ENCODE peak calls at places on chromosomes 11 and 22, in six cellular contexts. One of them, this sample, is unnamed.
A peak's percentile ranks its signal among the peaks of the same experiment; 100 is the strongest.

GRCh38 chr11:3193373-3194015 is 25.1 kb downstream of the MRGPRG start:
- DNase-seq in B cell: no peak
- DNase-seq in cardiac muscle cell: no peak
- DNase-seq in astrocyte of the spinal cord: no peak
- DNase-seq in neural crest cell: no peak
- DNase-seq in BE2C: no peak
- DNase-seq in this sample: no peak

GRCh38 chr22:44341431-44342346 is 28.9 kb upstream of the SHISAL1 start:
- DNase-seq in neural crest cell: no peak
- DNase-seq in BE2C: no peak
- DNase-seq in B cell: no peak
- DNase-seq in cardiac muscle cell: peak; percentile 61
- DNase-seq in astrocyte of the spinal cord: peak; percentile 37
- DNase-seq in this sample: no peak

GRCh38 chr11:89545701-89546100 is 54.5 kb upstream of the NOX4 start:
- DNase-seq in B cell: no peak
- DNase-seq in neural crest cell: no peak
- DNase-seq in astrocyte of the spinal cord: no peak
- DNase-seq in cardiac muscle cell: no peak
- DNase-seq in BE2C: no peak
- DNase-seq in this sample: no peak

GRCh38 chr11:83292709-83293435 is 6.7 kb upstream of the CCDC90B start:
- DNase-seq in BE2C: peak; percentile 52
- DNase-seq in cardiac muscle cell: peak; percentile 71
- DNase-seq in B cell: peak; percentile 30
- DNase-seq in astrocyte of the spinal cord: peak; percentile 67
- DNase-seq in neural crest cell: peak; percentile 32
- DNase-seq in this sample: peak; percentile 40

GRCh38 chr22:37157516-37158289 is 8.0 kb upstream of the IL2RB start:
- DNase-seq in astrocyte of the spinal cord: no peak
- DNase-seq in cardiac muscle cell: no peak
- DNase-seq in B cell: no peak
- DNase-seq in neural crest cell: no peak
- DNase-seq in BE2C: no peak
- DNase-seq in this sample: no peak

GRCh38 chr11:8584511-8584910 is 9.5 kb downstream of the STK33 start:
- DNase-seq in B cell: no peak
- DNase-seq in BE2C: no peak
- DNase-seq in neural crest cell: no peak
- DNase-seq in cardiac muscle cell: no peak
- DNase-seq in astrocyte of the spinal cord: no peak
- DNase-seq in this sample: no peak

GRCh38 chr11:64101461-64101860 is 64.5 kb downstream of the MACROD1 start:
- DNase-seq in astrocyte of the spinal cord: no peak
- DNase-seq in BE2C: no peak
- DNase-seq in neural crest cell: no peak
- DNase-seq in cardiac muscle cell: no peak
- DNase-seq in B cell: no peak
- DNase-seq in this sample: no peak

GRCh38 chr11:116166788-116167465 is 605.9 kb downstream of the BUD13 start:
- DNase-seq in neural crest cell: no peak
- DNase-seq in astrocyte of the spinal cord: no peak
- DNase-seq in BE2C: no peak
- DNase-seq in cardiac muscle cell: no peak
- DNase-seq in B cell: no peak
- DNase-seq in this sample: no peak

GRCh38 chr11:15793032-15793996 is 563.0 kb downstream of the SOX6 start:
- DNase-seq in cardiac muscle cell: no peak
- DNase-seq in B cell: no peak
- DNase-seq in neural crest cell: no peak
- DNase-seq in astrocyte of the spinal cord: peak; percentile 92
- DNase-seq in BE2C: no peak
- DNase-seq in this sample: no peak

GRCh38 chr22:37193629-37194191 is 5.7 kb upstream of the C1QTNF6 start:
- DNase-seq in cardiac muscle cell: no peak
- DNase-seq in BE2C: peak; percentile 55
- DNase-seq in astrocyte of the spinal cord: no peak
- DNase-seq in neural crest cell: no peak
- DNase-seq in B cell: peak; percentile 5
- DNase-seq in this sample: no peak

GRCh38 chr22:50062509-50063135 is 4.5 kb upstream of the TTLL8 start:
- DNase-seq in B cell: peak; percentile 44
- DNase-seq in BE2C: no peak
- DNase-seq in astrocyte of the spinal cord: no peak
- DNase-seq in cardiac muscle cell: no peak
- DNase-seq in neural crest cell: no peak
- DNase-seq in this sample: no peak

GRCh38 chr22:49007013-49007653 is 820.5 kb downstream of the BRD1 start:
- DNase-seq in cardiac muscle cell: no peak
- DNase-seq in astrocyte of the spinal cord: no peak
- DNase-seq in BE2C: no peak
- DNase-seq in neural crest cell: no peak
- DNase-seq in B cell: no peak
- DNase-seq in this sample: no peak

GRCh38 chr11:3000032-3000961 is 8.2 kb upstream of the NAP1L4 start:
- DNase-seq in BE2C: peak; percentile 84
- DNase-seq in B cell: no peak
- DNase-seq in astrocyte of the spinal cord: peak; percentile 83
- DNase-seq in cardiac muscle cell: peak; percentile 68
- DNase-seq in neural crest cell: no peak
- DNase-seq in this sample: no peak

GRCh38 chr11:119356349-119357031 is 10.0 kb upstream of the MFRP start:
- DNase-seq in astrocyte of the spinal cord: peak; percentile 74
- DNase-seq in B cell: peak; percentile 90
- DNase-seq in BE2C: peak; percentile 90
- DNase-seq in neural crest cell: peak; percentile 85
- DNase-seq in cardiac muscle cell: peak; percentile 91
- DNase-seq in this sample: peak; percentile 91

GRCh38 chr11:76810151-76810853 is 27.1 kb downstream of the TSKU start:
- DNase-seq in astrocyte of the spinal cord: no peak
- DNase-seq in BE2C: peak; percentile 46
- DNase-seq in neural crest cell: peak; percentile 30
- DNase-seq in B cell: no peak
- DNase-seq in cardiac muscle cell: no peak
- DNase-seq in this sample: peak; percentile 61

GRCh38 chr11:112247198-112247597 is 13.5 kb downstream of the PLET1 start:
- DNase-seq in BE2C: no peak
- DNase-seq in B cell: no peak
- DNase-seq in astrocyte of the spinal cord: peak; percentile 37
- DNase-seq in cardiac muscle cell: no peak
- DNase-seq in neural crest cell: no peak
- DNase-seq in this sample: no peak

GRCh38 chr11:7081441-7081840 is 7.4 kb upstream of the RBMXL2 start:
- DNase-seq in BE2C: no peak
- DNase-seq in B cell: no peak
- DNase-seq in neural crest cell: no peak
- DNase-seq in astrocyte of the spinal cord: no peak
- DNase-seq in cardiac muscle cell: no peak
- DNase-seq in this sample: no peak

GRCh38 chr11:57387284-57388030 is 3.0 kb downstream of the PRG2 start:
- DNase-seq in B cell: no peak
- DNase-seq in astrocyte of the spinal cord: peak; percentile 13
- DNase-seq in neural crest cell: no peak
- DNase-seq in cardiac muscle cell: no peak
- DNase-seq in BE2C: no peak
- DNase-seq in this sample: no peak

GRCh38 chr22:37186997-37187522 is 987 bp downstream of the C1QTNF6 start:
- DNase-seq in cardiac muscle cell: no peak
- DNase-seq in astrocyte of the spinal cord: no peak
- DNase-seq in neural crest cell: no peak
- DNase-seq in BE2C: no peak
- DNase-seq in B cell: peak; percentile 3
- DNase-seq in this sample: no peak

GRCh38 chr11:126267650-126268049 is 1.0 kb downstream of the SRPRA start:
- DNase-seq in cardiac muscle cell: no peak
- DNase-seq in BE2C: no peak
- DNase-seq in neural crest cell: no peak
- DNase-seq in B cell: no peak
- DNase-seq in astrocyte of the spinal cord: no peak
- DNase-seq in this sample: no peak

GRCh38 chr11:45145421-45146071 is 893 bp upstream of the PRDM11 start:
- DNase-seq in neural crest cell: no peak
- DNase-seq in BE2C: no peak
- DNase-seq in cardiac muscle cell: peak; percentile 45
- DNase-seq in B cell: no peak
- DNase-seq in astrocyte of the spinal cord: peak; percentile 45
- DNase-seq in this sample: no peak

GRCh38 chr11:102452461-102453285 is at the start of gene TMEM123:
- DNase-seq in B cell: peak; percentile 91
- DNase-seq in cardiac muscle cell: peak; percentile 84
- DNase-seq in neural crest cell: peak; percentile 69
- DNase-seq in astrocyte of the spinal cord: peak; percentile 65
- DNase-seq in BE2C: peak; percentile 83
- DNase-seq in this sample: peak; percentile 88

GRCh38 chr11:1466784-1467183 is 19.8 kb downstream of the MOB2 start:
- DNase-seq in neural crest cell: no peak
- DNase-seq in astrocyte of the spinal cord: no peak
- DNase-seq in cardiac muscle cell: no peak
- DNase-seq in BE2C: no peak
- DNase-seq in B cell: no peak
- DNase-seq in this sample: no peak

GRCh38 chr22:16608931-16609330 is 16.3 kb upstream of the CCT8L2 start:
- DNase-seq in neural crest cell: no peak
- DNase-seq in cardiac muscle cell: no peak
- DNase-seq in astrocyte of the spinal cord: no peak
- DNase-seq in BE2C: no peak
- DNase-seq in B cell: no peak
- DNase-seq in this sample: peak; percentile 4

GRCh38 chr11:84914511-84914910 is 712.6 kb downstream of the DLG2 start:
- DNase-seq in neural crest cell: no peak
- DNase-seq in astrocyte of the spinal cord: no peak
- DNase-seq in cardiac muscle cell: no peak
- DNase-seq in B cell: no peak
- DNase-seq in BE2C: no peak
- DNase-seq in this sample: no peak

GRCh38 chr11:134485316-134485715 is 73.3 kb upstream of the B3GAT1 start:
- DNase-seq in astrocyte of the spinal cord: no peak
- DNase-seq in BE2C: no peak
- DNase-seq in B cell: no peak
- DNase-seq in cardiac muscle cell: no peak
- DNase-seq in neural crest cell: no peak
- DNase-seq in this sample: no peak

GRCh38 chr22:37281195-37281594 is 1.1 kb upstream of the CYTH4 start:
- DNase-seq in BE2C: no peak
- DNase-seq in neural crest cell: no peak
- DNase-seq in cardiac muscle cell: no peak
- DNase-seq in B cell: no peak
- DNase-seq in astrocyte of the spinal cord: no peak
- DNase-seq in this sample: no peak

GRCh38 chr11:132020001-132020400 is 649.6 kb downstream of the NTM start:
- DNase-seq in BE2C: no peak
- DNase-seq in cardiac muscle cell: no peak
- DNase-seq in neural crest cell: no peak
- DNase-seq in astrocyte of the spinal cord: no peak
- DNase-seq in B cell: no peak
- DNase-seq in this sample: no peak

GRCh38 chr11:109695696-109696095 is 273.7 kb downstream of the C11orf87 start:
- DNase-seq in neural crest cell: no peak
- DNase-seq in BE2C: no peak
- DNase-seq in astrocyte of the spinal cord: peak; percentile 42
- DNase-seq in cardiac muscle cell: no peak
- DNase-seq in B cell: no peak
- DNase-seq in this sample: no peak

GRCh38 chr11:30665067-30665466 is 78.9 kb upstream of the MPPED2 start:
- DNase-seq in BE2C: no peak
- DNase-seq in cardiac muscle cell: no peak
- DNase-seq in neural crest cell: no peak
- DNase-seq in astrocyte of the spinal cord: no peak
- DNase-seq in B cell: no peak
- DNase-seq in this sample: no peak

GRCh38 chr11:86735462-86736302 is 63.3 kb upstream of the ME3 start:
- DNase-seq in cardiac muscle cell: no peak
- DNase-seq in BE2C: no peak
- DNase-seq in neural crest cell: no peak
- DNase-seq in B cell: no peak
- DNase-seq in astrocyte of the spinal cord: peak; percentile 75
- DNase-seq in this sample: no peak

GRCh38 chr11:11621881-11622706 is at the start of gene GALNT18:
- DNase-seq in neural crest cell: peak; percentile 80
- DNase-seq in BE2C: peak; percentile 89
- DNase-seq in B cell: peak; percentile 77
- DNase-seq in cardiac muscle cell: peak; percentile 98
- DNase-seq in astrocyte of the spinal cord: peak; percentile 88
- DNase-seq in this sample: peak; percentile 99
- TF ChIP-seq CTCF in neural crest cell: peak; percentile 59
- TF ChIP-seq CTCF in BE2C: peak; percentile 20
- TF ChIP-seq CTCF in B cell: no peak
- TF ChIP-seq CTCF in cardiac muscle cell: peak; percentile 43
- TF ChIP-seq CTCF in astrocyte of the spinal cord: peak; percentile 34
- TF ChIP-seq CTCF in this sample: peak; percentile 26

GRCh38 chr11:65118097-65118837 is 766 bp upstream of the ZNHIT2 start:
- DNase-seq in BE2C: no peak
- DNase-seq in cardiac muscle cell: no peak
- DNase-seq in B cell: no peak
- DNase-seq in astrocyte of the spinal cord: no peak
- DNase-seq in neural crest cell: no peak
- DNase-seq in this sample: no peak
- TF ChIP-seq CTCF in BE2C: no peak
- TF ChIP-seq CTCF in cardiac muscle cell: no peak
- TF ChIP-seq CTCF in B cell: peak; percentile 62
- TF ChIP-seq CTCF in astrocyte of the spinal cord: no peak
- TF ChIP-seq CTCF in neural crest cell: peak; percentile 52
- TF ChIP-seq CTCF in this sample: no peak

GRCh38 chr11:34640050-34640971 is 19.4 kb downstream of the EHF start:
- DNase-seq in B cell: no peak
- DNase-seq in neural crest cell: no peak
- DNase-seq in BE2C: no peak
- DNase-seq in cardiac muscle cell: no peak
- DNase-seq in astrocyte of the spinal cord: peak; percentile 35
- DNase-seq in this sample: no peak
- TF ChIP-seq CTCF in B cell: no peak
- TF ChIP-seq CTCF in neural crest cell: no peak
- TF ChIP-seq CTCF in BE2C: no peak
- TF ChIP-seq CTCF in cardiac muscle cell: no peak
- TF ChIP-seq CTCF in astrocyte of the spinal cord: no peak
- TF ChIP-seq CTCF in this sample: no peak

GRCh38 chr11:34652191-34652958 is 31.5 kb downstream of the EHF start:
- DNase-seq in neural crest cell: no peak
- DNase-seq in astrocyte of the spinal cord: no peak
- DNase-seq in B cell: no peak
- DNase-seq in cardiac muscle cell: no peak
- DNase-seq in BE2C: no peak
- DNase-seq in this sample: no peak

GRCh38 chr11:34654491-34655334 is 33.8 kb downstream of the EHF start:
- DNase-seq in cardiac muscle cell: no peak
- DNase-seq in neural crest cell: no peak
- DNase-seq in B cell: no peak
- DNase-seq in astrocyte of the spinal cord: no peak
- DNase-seq in BE2C: no peak
- DNase-seq in this sample: no peak

GRCh38 chr11:34653031-34653430 is 32.1 kb downstream of the EHF start:
- DNase-seq in astrocyte of the spinal cord: no peak
- DNase-seq in neural crest cell: no peak
- DNase-seq in BE2C: no peak
- DNase-seq in B cell: no peak
- DNase-seq in cardiac muscle cell: no peak
- DNase-seq in this sample: no peak

GRCh38 chr11:34655335-34656008 is 34.6 kb downstream of the EHF start:
- DNase-seq in BE2C: no peak
- DNase-seq in cardiac muscle cell: no peak
- DNase-seq in neural crest cell: no peak
- DNase-seq in B cell: no peak
- DNase-seq in astrocyte of the spinal cord: peak; percentile 75
- DNase-seq in this sample: no peak

GRCh38 chr11:34653851-34654490 is 33.1 kb downstream of the EHF start:
- DNase-seq in cardiac muscle cell: no peak
- DNase-seq in astrocyte of the spinal cord: peak; percentile 90
- DNase-seq in B cell: no peak
- DNase-seq in BE2C: no peak
- DNase-seq in neural crest cell: no peak
- DNase-seq in this sample: no peak
- TF ChIP-seq CTCF in cardiac muscle cell: peak; percentile 13
- TF ChIP-seq CTCF in astrocyte of the spinal cord: no peak
- TF ChIP-seq CTCF in B cell: no peak
- TF ChIP-seq CTCF in BE2C: no peak
- TF ChIP-seq CTCF in neural crest cell: no peak
- TF ChIP-seq CTCF in this sample: peak; percentile 10

This sample was measured in GM13977.